ENCODE peak calls at places on chromosomes 11 and 22, in nine cellular contexts. J, R, A, U, E, Q, Y, X and B are unnamed samples.

GRCh38 chr11:19864141-19865120 is 151.8 kb downstream of the NAV2 start:
- DNase-seq in U (no peak), X (peak; percentile 18), R (no peak), Y (no peak), A (no peak), J (no peak), E (no peak), Q (no peak), B (no peak)

GRCh38 chr11:75259711-75260110 is 19.1 kb downstream of the TPBGL start:
- DNase-seq in J (no peak), U (no peak), R (no peak), A (no peak), Q (no peak), Y (no peak), E (no peak), X (no peak), B (no peak)

GRCh38 chr11:130144129-130144528 is 15.5 kb upstream of the ST14 start:
- DNase-seq in A (no peak), R (no peak), J (no peak), E (no peak), X (no peak), Q (peak; percentile 77), Y (no peak), U (no peak), B (no peak)

GRCh38 chr11:59872076-59872475 is 5.8 kb upstream of the TCN1 start:
- DNase-seq in R (no peak), X (no peak), Q (no peak), Y (no peak), U (no peak), A (no peak), J (no peak), E (no peak), B (no peak)

GRCh38 chr11:131688056-131688693 is 317.8 kb downstream of the NTM start:
- DNase-seq in X (peak; percentile 70), J (peak; percentile 48), Y (peak; percentile 79), Q (peak; percentile 19), A (peak; percentile 72), R (no peak), U (no peak), E (no peak), B (no peak)

GRCh38 chr11:46127150-46127638 is 5.9 kb upstream of the PHF21A start:
- DNase-seq in E (no peak), A (no peak), R (peak; percentile 47), X (no peak), U (peak; percentile 29), J (peak; percentile 80), Y (no peak), Q (peak; percentile 57), B (no peak)

GRCh38 chr22:42437488-42438292 is 5.5 kb upstream of the NFAM1 start:
- DNase-seq in E (peak; percentile 80), X (peak; percentile 75), J (peak; percentile 33), Q (peak; percentile 84), A (peak; percentile 84), R (peak; percentile 69), Y (peak; percentile 76), U (peak; percentile 75), B (peak; percentile 11)

GRCh38 chr11:71080239-71081097 is 171.9 kb downstream of the SHANK2 start:
- DNase-seq in X (peak; percentile 89), R (no peak), J (peak; percentile 69), Q (peak; percentile 81), U (no peak), Y (peak; percentile 62), A (peak; percentile 65), E (peak; percentile 10), B (no peak)

GRCh38 chr11:130166457-130166784 is 6.8 kb downstream of the ST14 start:
- DNase-seq in X (no peak), E (no peak), U (no peak), Y (no peak), Q (peak; percentile 72), R (no peak), A (no peak), J (peak; percentile 97), B (no peak)

GRCh38 chr11:1139441-1140066 is 18.2 kb upstream of the MUC5AC start:
- DNase-seq in U (no peak), A (no peak), X (no peak), Y (no peak), Q (peak; percentile 20), E (no peak), R (no peak), J (peak; percentile 85), B (no peak)

GRCh38 chr11:35167451-35167954 is 28.5 kb downstream of the CD44 start:
- DNase-seq in E (no peak), Y (no peak), R (no peak), X (no peak), U (no peak), J (peak; percentile 74), Q (no peak), A (no peak), B (peak; percentile 22)

GRCh38 chr22:36901411-36902142 is 11.9 kb upstream of the CSF2RB start:
- DNase-seq in X (no peak), A (no peak), Q (no peak), J (no peak), U (no peak), R (no peak), E (no peak), Y (no peak), B (no peak)

GRCh38 chr11:17428930-17429329 is 40.5 kb upstream of the KCNJ11 start:
- DNase-seq in E (no peak), A (no peak), Q (no peak), R (no peak), Y (no peak), J (no peak), U (no peak), X (no peak), B (no peak)

GRCh38 chr22:41681616-41682015 is 7.1 kb downstream of the SNU13 start:
- DNase-seq in Q (no peak), R (no peak), E (no peak), U (no peak), X (no peak), A (peak; percentile 27), J (no peak), Y (no peak), B (no peak)

GRCh38 chr11:95487391-95487790 is 256.4 kb upstream of the SESN3 start:
- DNase-seq in U (no peak), X (no peak), E (no peak), A (no peak), Q (no peak), R (no peak), J (no peak), Y (no peak), B (no peak)

GRCh38 chr11:14290422-14290821 is 68.6 kb downstream of the RRAS2 start:
- DNase-seq in U (no peak), Y (no peak), J (no peak), E (no peak), X (no peak), R (no peak), Q (no peak), A (no peak), B (no peak)

GRCh38 chr22:35539910-35540599 is 576 bp upstream of the RASD2 start:
- DNase-seq in R (peak; percentile 36), U (peak; percentile 46), Y (peak; percentile 70), J (no peak), A (peak; percentile 73), X (peak; percentile 61), E (peak; percentile 58), Q (peak; percentile 74), B (no peak)

GRCh38 chr11:3126207-3126865 is 38.8 kb downstream of the OSBPL5 start:
- DNase-seq in J (no peak), R (no peak), Q (peak; percentile 94), A (peak; percentile 70), U (no peak), E (no peak), X (no peak), Y (no peak), B (no peak)

GRCh38 chr11:105670811-105671210 is 60.9 kb downstream of the GRIA4 start:
- DNase-seq in X (no peak), R (no peak), J (no peak), U (no peak), E (no peak), A (no peak), Q (no peak), Y (no peak), B (no peak)

GRCh38 chr11:13291361-13291760 is 13.8 kb downstream of the BMAL1 start:
- DNase-seq in J (no peak), Q (no peak), R (no peak), A (no peak), Y (no peak), U (no peak), E (no peak), X (no peak), B (no peak)

GRCh38 chr11:38927993-38928392 is 2330.0 kb upstream of the RAG2 start:
- DNase-seq in Y (no peak), X (no peak), A (no peak), E (no peak), J (no peak), R (no peak), U (no peak), Q (no peak), B (no peak)

GRCh38 chr22:36374603-36375024 is 13.2 kb downstream of the MYH9 start:
- DNase-seq in Q (no peak), A (no peak), U (no peak), E (no peak), J (no peak), R (peak; percentile 54), Y (no peak), X (no peak), B (no peak)

GRCh38 chr11:68142028-68142412 is 20.8 kb upstream of the CHKA start:
- DNase-seq in J (no peak), E (peak; percentile 33), U (peak; percentile 16), Q (no peak), X (no peak), Y (no peak), R (no peak), A (no peak), B (no peak)

GRCh38 chr11:31995031-31995430 is 95.8 kb upstream of the RCN1 start:
- DNase-seq in U (no peak), R (no peak), Q (no peak), E (no peak), A (no peak), J (no peak), X (no peak), Y (no peak), B (no peak)

GRCh38 chr11:30370164-30370563 is 47.3 kb downstream of the ARL14EP start:
- DNase-seq in X (no peak), U (no peak), R (no peak), J (no peak), Y (no peak), A (no peak), E (no peak), Q (no peak), B (no peak)

GRCh38 chr11:34330653-34331052 is 27.2 kb downstream of the ABTB2 start:
- DNase-seq in E (no peak), R (no peak), Y (no peak), J (no peak), A (no peak), Q (no peak), X (no peak), U (no peak), B (no peak)

GRCh38 chr11:123409456-123409801 is 20.6 kb upstream of the GRAMD1B start:
- DNase-seq in X (peak; percentile 60), E (no peak), Q (no peak), R (no peak), U (no peak), J (no peak), A (no peak), Y (no peak), B (no peak)

GRCh38 chr22:21455334-21456089 is 11.7 kb upstream of the TMEM191C start:
- DNase-seq in R (no peak), U (no peak), E (no peak), J (no peak), A (peak; percentile 29), Q (no peak), Y (no peak), X (no peak), B (no peak)

GRCh38 chr22:40196628-40197027 is 18.9 kb downstream of the TNRC6B start:
- DNase-seq in U (no peak), E (no peak), R (no peak), A (no peak), J (peak; percentile 93), Q (no peak), Y (no peak), X (no peak), B (peak; percentile 24)

GRCh38 chr22:50625131-50625567 is 2.8 kb downstream of the ARSA start:
- DNase-seq in E (no peak), Q (no peak), Y (no peak), A (no peak), X (no peak), R (no peak), J (no peak), U (no peak), B (no peak)

GRCh38 chr11:8060801-8061554 is 20.0 kb upstream of the TUB start:
- DNase-seq in Y (no peak), J (no peak), Q (no peak), X (no peak), A (no peak), E (no peak), U (no peak), R (no peak), B (no peak)